ENCODE peak calls at places on chromosomes 3 and 15, in seven cellular contexts. W, Q, J, I, K, G and P are unnamed samples.

GRCh38 chr3:143956858-143957257 is 14.8 kb upstream of the DIPK2A start:
- DNase-seq in W (no peak), Q (no peak), J (no peak), I (no peak), K (no peak), G (no peak), P (no peak)

GRCh38 chr15:91268510-91268909 is 168.5 kb downstream of the SV2B start:
- DNase-seq in W (no peak), Q (no peak), J (no peak), I (no peak), K (no peak), G (no peak), P (no peak)

GRCh38 chr15:97977734-97978133 is 17.2 kb downstream of the ARRDC4 start:
- DNase-seq in W (no peak), Q (no peak), J (peak; percentile 71), I (no peak), K (no peak), G (no peak), P (no peak)

GRCh38 chr3:71226565-71227281 is 356.8 kb downstream of the FOXP1 start:
- DNase-seq in W (no peak), Q (no peak), J (no peak), I (peak; percentile 78), K (peak; percentile 78), G (peak; percentile 56), P (peak; percentile 85)

GRCh38 chr3:99895706-99896441 is 78.2 kb downstream of the CMSS1 start:
- DNase-seq in W (no peak), Q (no peak), J (peak; percentile 94), I (no peak), K (no peak), G (peak; percentile 76), P (no peak)

GRCh38 chr3:197736491-197737318 is at the start of gene RUBCN:
- DNase-seq in W (peak; percentile 90), Q (peak; percentile 95), J (peak; percentile 87), I (peak; percentile 97), K (peak; percentile 97), G (peak; percentile 96), P (peak; percentile 99)

GRCh38 chr3:14598143-14598569 is 53.4 kb upstream of the CCDC174 start:
- DNase-seq in W (no peak), Q (peak; percentile 47), J (peak; percentile 28), I (no peak), K (no peak), G (peak; percentile 57), P (peak; percentile 13)

GRCh38 chr3:162139841-162140240 is 643.2 kb downstream of the OTOL1 start:
- DNase-seq in W (no peak), Q (no peak), J (no peak), I (no peak), K (no peak), G (no peak), P (no peak)

GRCh38 chr15:46409879-46410278 is 775.0 kb downstream of the SQOR start:
- DNase-seq in W (no peak), Q (peak; percentile 9), J (no peak), I (no peak), K (no peak), G (no peak), P (no peak)

GRCh38 chr3:58066842-58067241 is 58.6 kb downstream of the FLNB start:
- DNase-seq in W (no peak), Q (no peak), J (no peak), I (no peak), K (no peak), G (peak; percentile 68), P (no peak)

GRCh38 chr15:58307313-58307961 is 124.4 kb upstream of the LIPC start:
- DNase-seq in W (no peak), Q (no peak), J (peak; percentile 53), I (no peak), K (no peak), G (peak; percentile 60), P (no peak)

GRCh38 chr15:45732544-45733130 is 97.8 kb downstream of the SQOR start:
- DNase-seq in W (no peak), Q (no peak), J (no peak), I (peak; percentile 64), K (no peak), G (no peak), P (no peak)

GRCh38 chr15:63212050-63212973 is 22.9 kb downstream of the RAB8B start:
- DNase-seq in W (no peak), Q (no peak), J (peak; percentile 86), I (no peak), K (no peak), G (peak; percentile 74), P (no peak)

GRCh38 chr3:67030785-67031740 is 33.0 kb downstream of the KBTBD8 start:
- DNase-seq in W (no peak), Q (no peak), J (no peak), I (no peak), K (no peak), G (no peak), P (no peak)

GRCh38 chr15:37217567-37217966 is 117.2 kb upstream of the MEIS2 start:
- DNase-seq in W (no peak), Q (no peak), J (peak; percentile 11), I (no peak), K (no peak), G (no peak), P (no peak)

GRCh38 chr3:15755181-15755580 is 42.6 kb downstream of the ANKRD28 start:
- DNase-seq in W (no peak), Q (no peak), J (no peak), I (no peak), K (no peak), G (no peak), P (no peak)

GRCh38 chr3:125055913-125056705 is at the start of gene HEG1:
- DNase-seq in W (peak; percentile 84), Q (peak; percentile 71), J (peak; percentile 37), I (peak; percentile 96), K (peak; percentile 95), G (peak; percentile 94), P (peak; percentile 96)

GRCh38 chr3:189457201-189457607 is 174.0 kb upstream of the TP63 start:
- DNase-seq in W (no peak), Q (no peak), J (peak; percentile 63), I (no peak), K (no peak), G (peak; percentile 30), P (no peak)

GRCh38 chr3:124942613-124943012 is 8.1 kb upstream of the MUC13 start:
- DNase-seq in W (no peak), Q (no peak), J (no peak), I (no peak), K (no peak), G (no peak), P (no peak)

GRCh38 chr3:133487920-133488540 is 85.5 kb upstream of the CDV3 start:
- DNase-seq in W (no peak), Q (no peak), J (peak; percentile 30), I (no peak), K (no peak), G (peak; percentile 54), P (no peak)

GRCh38 chr3:193777524-193777923 is 184.5 kb downstream of the OPA1 start:
- DNase-seq in W (no peak), Q (no peak), J (no peak), I (no peak), K (no peak), G (no peak), P (no peak)

GRCh38 chr15:69609776-69610175 is 157.2 kb downstream of the RPLP1 start:
- DNase-seq in W (no peak), Q (no peak), J (no peak), I (no peak), K (no peak), G (no peak), P (no peak)
- H3K27me3 ChIP-seq in W (no peaks in the 10 kb centered on the region), Q (no peaks in the 10 kb centered on the region), J (peaks cover 30% of the 10 kb centered on the region), I (no peaks in the 10 kb centered on the region), K (no peaks in the 10 kb centered on the region), G (no peaks in the 10 kb centered on the region), P (no peaks in the 10 kb centered on the region)

DNA sequence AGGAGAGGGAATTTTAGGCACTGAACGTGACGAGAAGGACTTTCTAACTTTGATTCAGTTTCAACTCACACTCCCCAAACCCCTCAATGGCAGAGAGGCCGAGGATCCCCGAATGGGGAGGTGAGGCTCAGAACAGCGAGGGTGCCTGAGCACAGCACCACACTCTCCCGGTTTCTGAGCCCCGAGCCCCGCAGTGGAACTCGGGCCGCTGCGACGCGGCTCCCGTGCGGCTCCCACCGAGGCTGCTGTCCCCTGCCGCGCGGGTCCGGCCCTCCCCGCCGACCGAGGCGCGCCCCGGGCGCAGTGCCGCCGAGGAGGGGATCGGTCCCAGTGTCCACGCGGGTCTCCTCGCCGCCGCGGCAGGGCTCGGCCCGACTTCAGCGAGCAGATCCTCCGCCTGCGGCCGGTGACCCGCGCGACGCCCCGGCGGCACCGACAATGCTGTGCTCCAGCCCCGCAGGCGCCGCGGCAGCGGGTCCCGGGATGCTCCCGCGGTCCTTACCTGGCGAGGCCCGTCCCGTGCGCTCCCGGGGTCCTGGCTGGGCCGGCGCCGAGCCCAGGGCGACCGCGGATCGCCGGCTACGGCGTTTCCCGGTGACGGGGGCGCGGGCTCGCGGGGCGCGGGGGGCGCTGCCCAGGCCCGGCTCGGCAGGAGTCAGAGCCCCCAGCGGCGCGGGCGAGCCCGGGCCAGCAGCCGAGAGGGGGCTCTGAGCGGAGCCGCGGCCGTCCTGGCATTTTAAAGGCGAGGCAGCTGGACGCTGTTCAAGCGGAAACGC is at the start of gene CTXND1:
- DNase-seq in W (no peak), Q (no peak), J (no peak), I (no peak), K (no peak), G (no peak), P (no peak)
- H3K27me3 ChIP-seq in W (no peaks in the 10 kb centered on the region), Q (peaks cover 37% of the 10 kb centered on the region), J (peaks cover 23% of the 10 kb centered on the region), I (peaks cover 65% of the 10 kb centered on the region), K (no peaks in the 10 kb centered on the region), G (peaks cover 96% of the 10 kb centered on the region), P (peaks cover 99% of the 10 kb centered on the region)

DNA sequence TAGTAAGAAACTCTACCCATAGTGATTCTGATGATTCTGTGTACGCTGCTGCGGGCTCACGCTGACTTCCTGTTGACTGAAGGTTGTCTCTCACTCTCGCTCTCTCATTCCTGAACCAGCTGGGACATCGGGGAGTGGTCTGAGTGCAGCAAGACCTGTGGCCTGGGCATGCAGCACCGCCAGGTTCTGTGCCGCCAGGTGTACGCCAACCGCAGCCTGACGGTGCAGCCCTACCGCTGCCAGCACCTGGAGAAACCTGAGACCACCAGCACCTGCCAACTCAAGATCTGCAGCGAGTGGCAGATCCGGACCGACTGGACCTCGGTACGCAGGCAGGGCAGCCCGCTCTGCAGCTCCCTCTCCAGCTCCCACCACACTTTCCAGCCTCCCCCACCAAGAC is 63.6 kb upstream of the NR2E3 start:
- DNase-seq in W (no peak), Q (no peak), J (peak; percentile 81), I (no peak), K (no peak), G (no peak), P (no peak)
- H3K27me3 ChIP-seq in W (no peaks in the 10 kb centered on the region), Q (no peaks in the 10 kb centered on the region), J (no peaks in the 10 kb centered on the region), I (no peaks in the 10 kb centered on the region), K (no peaks in the 10 kb centered on the region), G (no peaks in the 10 kb centered on the region), P (no peaks in the 10 kb centered on the region)

DNA sequence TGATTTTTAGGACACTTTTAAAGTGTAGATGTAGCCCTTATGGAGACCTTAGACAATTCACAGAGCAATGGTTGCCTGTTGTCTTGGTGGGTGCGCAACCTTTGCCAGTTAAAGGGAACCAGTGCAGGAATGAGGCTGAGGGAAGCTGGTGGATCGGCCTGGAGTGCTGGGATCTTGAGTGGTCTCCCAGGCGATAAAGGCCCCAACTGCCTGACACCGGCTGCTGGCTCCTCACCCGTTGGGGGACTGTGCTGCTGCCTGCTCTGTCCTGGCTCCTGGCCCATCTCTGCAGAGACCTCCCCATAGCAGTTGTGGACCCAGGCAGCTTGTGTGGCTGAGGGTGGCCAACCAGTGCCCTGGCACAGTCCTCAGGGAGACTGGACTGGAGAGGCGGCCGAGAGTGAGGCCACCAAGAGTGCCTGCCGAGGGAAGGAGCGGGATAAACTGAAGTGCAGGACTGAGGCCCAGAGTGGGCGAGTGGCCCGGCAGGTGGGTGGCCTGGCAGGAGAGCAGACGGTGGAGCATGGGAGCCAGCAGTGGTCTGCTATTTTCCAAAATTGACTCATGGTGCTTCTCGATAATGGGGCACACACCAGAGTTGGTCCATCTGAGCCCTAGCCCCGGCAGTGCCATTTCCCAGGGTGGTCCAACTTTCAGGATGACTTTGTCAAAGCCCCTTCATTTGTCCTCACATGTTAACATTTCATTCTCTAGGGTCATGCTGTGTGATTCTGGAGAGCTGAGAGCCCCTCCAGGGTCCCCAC is 2.1 kb downstream of the ALDH1A3 start:
- DNase-seq in W (no peak), Q (no peak), J (no peak), I (no peak), K (no peak), G (no peak), P (no peak)
- H3K27me3 ChIP-seq in W (no peaks in the 10 kb centered on the region), Q (peaks cover 28% of the 10 kb centered on the region), J (no peaks in the 10 kb centered on the region), I (peaks cover 73% of the 10 kb centered on the region), K (no peaks in the 10 kb centered on the region), G (peaks cover 97% of the 10 kb centered on the region), P (peaks cover 33% of the 10 kb centered on the region)